ENCODE peak calls at places on chromosomes 3 and 15, in ten cellular contexts. E is HCT116, G is IMR-90, H is ovary, Z is uterus, S is upper lobe of left lung, P is A549, I is right lobe of liver, M is heart left ventricle, L is breast epithelium. K is an unnamed sample.

GRCh38 chr3:87247086-87247781 is 20.1 kb downstream of the CHMP2B start:
- DNase-seq in E (no peak), G (no peak), H (no peak), Z (no peak), S (no peak), P (no peak), I (no peak), M (no peak), L (no peak), K (no peak)

GRCh38 chr3:63251499-63251898 is 26.6 kb upstream of the SYNPR start:
- DNase-seq in E (no peak), G (no peak), H (no peak), Z (no peak), S (no peak), P (no peak), I (no peak), M (no peak), L (no peak), K (no peak)

GRCh38 chr3:197942956-197943556 is 6.9 kb upstream of the RPL35A start:
- DNase-seq in E (peak), G (peak), H (no peak), Z (no peak), S (no peak), P (no peak), I (no peak), M (no peak), L (no peak), K (no peak)

GRCh38 chr3:134601539-134602439 is 49.0 kb downstream of the KY start:
- DNase-seq in E (no peak), G (peak), H (peak), Z (no peak), S (no peak), P (no peak), I (no peak), M (no peak), L (no peak), K (no peak)

GRCh38 chr3:5087209-5087608 is 34.9 kb upstream of the ARL8B start:
- DNase-seq in E (no peak), G (no peak), H (no peak), Z (no peak), S (no peak), P (no peak), I (no peak), M (no peak), L (no peak), K (no peak)

GRCh38 chr3:71541313-71541712 is 42.2 kb downstream of the FOXP1 start:
- DNase-seq in E (no peak), G (peak), H (no peak), Z (no peak), S (no peak), P (no peak), I (no peak), M (no peak), L (no peak), K (no peak)

GRCh38 chr3:111668912-111669488 is 73.9 kb upstream of the ZBED2 start:
- DNase-seq in E (peak), G (peak), H (no peak), Z (no peak), S (no peak), P (peak), I (no peak), M (no peak), L (no peak), K (no peak)

GRCh38 chr3:114333180-114333922 is 39.5 kb downstream of the TIGIT start:
- DNase-seq in E (no peak), G (no peak), H (no peak), Z (no peak), S (no peak), P (no peak), I (no peak), M (no peak), L (no peak), K (no peak)

GRCh38 chr15:85520650-85521049 is 140.2 kb downstream of the AKAP13 start:
- DNase-seq in E (no peak), G (no peak), H (no peak), Z (no peak), S (no peak), P (no peak), I (no peak), M (no peak), L (no peak), K (no peak)

GRCh38 chr15:42736178-42736792 is 643 bp downstream of the CDAN1 start:
- DNase-seq in E (no peak), G (no peak), H (peak), Z (no peak), S (no peak), P (peak), I (peak), M (no peak), L (no peak), K (no peak)

GRCh38 chr3:152054315-152054714 is 180.9 kb downstream of the SUCNR1 start:
- DNase-seq in E (no peak), G (no peak), H (no peak), Z (no peak), S (no peak), P (no peak), I (no peak), M (no peak), L (no peak), K (no peak)

GRCh38 chr3:53730565-53730964 is 115.7 kb downstream of the CHDH start:
- DNase-seq in E (no peak), G (no peak), H (peak), Z (peak), S (no peak), P (no peak), I (no peak), M (peak), L (no peak), K (no peak)

GRCh38 chr3:169812124-169812843 is 386 bp upstream of the LRRIQ4 start:
- DNase-seq in E (no peak), G (peak), H (peak), Z (peak), S (peak), P (no peak), I (peak), M (peak), L (peak), K (peak)

GRCh38 chr3:191531434-191531833 is 70.5 kb downstream of the PYDC2 start:
- DNase-seq in E (no peak), G (no peak), H (no peak), Z (no peak), S (no peak), P (no peak), I (no peak), M (no peak), L (no peak), K (no peak)

GRCh38 chr15:31013863-31014607 is 22.6 kb upstream of the MTMR10 start:
- DNase-seq in E (no peak), G (no peak), H (no peak), Z (no peak), S (no peak), P (no peak), I (no peak), M (no peak), L (no peak), K (no peak)

GRCh38 chr3:160162440-160162839 is 62.8 kb upstream of the C3orf80 start:
- DNase-seq in E (no peak), G (no peak), H (no peak), Z (no peak), S (no peak), P (no peak), I (no peak), M (no peak), L (no peak), K (no peak)

GRCh38 chr3:184937611-184938010 is 125.6 kb downstream of the VPS8 start:
- DNase-seq in E (no peak), G (no peak), H (no peak), Z (no peak), S (no peak), P (no peak), I (no peak), M (no peak), L (no peak), K (no peak)

GRCh38 chr15:74789171-74789627 is 7.3 kb downstream of the CSK start:
- DNase-seq in E (no peak), G (no peak), H (no peak), Z (no peak), S (peak), P (no peak), I (peak), M (no peak), L (no peak), K (peak)

GRCh38 chr15:59819047-59819446 is 129.9 kb upstream of the BNIP2 start:
- DNase-seq in E (no peak), G (no peak), H (no peak), Z (no peak), S (no peak), P (no peak), I (no peak), M (no peak), L (no peak), K (no peak)

GRCh38 chr15:87672309-87672897 is 584.1 kb downstream of the NTRK3 start:
- DNase-seq in E (no peak), G (peak), H (no peak), Z (peak), S (no peak), P (peak), I (no peak), M (no peak), L (no peak), K (peak)

GRCh38 chr15:67100808-67101581 is 35.6 kb downstream of the SMAD3 start:
- DNase-seq in E (no peak), G (no peak), H (no peak), Z (no peak), S (no peak), P (no peak), I (no peak), M (no peak), L (no peak), K (no peak)

GRCh38 chr15:85543741-85544155 is 163.3 kb downstream of the AKAP13 start:
- DNase-seq in E (no peak), G (no peak), H (peak), Z (peak), S (peak), P (no peak), I (peak), M (peak), L (peak), K (peak)

GRCh38 chr3:133254716-133255115 is 145.1 kb upstream of the BFSP2 start:
- DNase-seq in E (no peak), G (no peak), H (no peak), Z (no peak), S (no peak), P (no peak), I (no peak), M (no peak), L (no peak), K (no peak)

GRCh38 chr3:184593201-184593922 is 31.8 kb downstream of the EPHB3 start:
- DNase-seq in E (no peak), G (peak), H (peak), Z (peak), S (no peak), P (no peak), I (no peak), M (no peak), L (no peak), K (no peak)

GRCh38 chr3:129690406-129690805 is 83.9 kb upstream of the PLXND1 start:
- DNase-seq in E (peak), G (peak), H (no peak), Z (peak), S (peak), P (peak), I (no peak), M (no peak), L (no peak), K (peak)

GRCh38 chr3:178195824-178196223 is 340.4 kb upstream of the KCNMB2 start:
- DNase-seq in E (no peak), G (peak), H (no peak), Z (no peak), S (no peak), P (no peak), I (no peak), M (no peak), L (no peak), K (no peak)

GRCh38 chr3:78978037-78978436 is 789.8 kb downstream of the ROBO1 start:
- DNase-seq in E (no peak), G (peak), H (no peak), Z (no peak), S (no peak), P (peak), I (no peak), M (no peak), L (no peak), K (no peak)

GRCh38 chr3:5428607-5429516 is 241.4 kb downstream of the EDEM1 start:
- DNase-seq in E (no peak), G (no peak), H (no peak), Z (peak), S (no peak), P (no peak), I (no peak), M (no peak), L (no peak), K (no peak)

DNA sequence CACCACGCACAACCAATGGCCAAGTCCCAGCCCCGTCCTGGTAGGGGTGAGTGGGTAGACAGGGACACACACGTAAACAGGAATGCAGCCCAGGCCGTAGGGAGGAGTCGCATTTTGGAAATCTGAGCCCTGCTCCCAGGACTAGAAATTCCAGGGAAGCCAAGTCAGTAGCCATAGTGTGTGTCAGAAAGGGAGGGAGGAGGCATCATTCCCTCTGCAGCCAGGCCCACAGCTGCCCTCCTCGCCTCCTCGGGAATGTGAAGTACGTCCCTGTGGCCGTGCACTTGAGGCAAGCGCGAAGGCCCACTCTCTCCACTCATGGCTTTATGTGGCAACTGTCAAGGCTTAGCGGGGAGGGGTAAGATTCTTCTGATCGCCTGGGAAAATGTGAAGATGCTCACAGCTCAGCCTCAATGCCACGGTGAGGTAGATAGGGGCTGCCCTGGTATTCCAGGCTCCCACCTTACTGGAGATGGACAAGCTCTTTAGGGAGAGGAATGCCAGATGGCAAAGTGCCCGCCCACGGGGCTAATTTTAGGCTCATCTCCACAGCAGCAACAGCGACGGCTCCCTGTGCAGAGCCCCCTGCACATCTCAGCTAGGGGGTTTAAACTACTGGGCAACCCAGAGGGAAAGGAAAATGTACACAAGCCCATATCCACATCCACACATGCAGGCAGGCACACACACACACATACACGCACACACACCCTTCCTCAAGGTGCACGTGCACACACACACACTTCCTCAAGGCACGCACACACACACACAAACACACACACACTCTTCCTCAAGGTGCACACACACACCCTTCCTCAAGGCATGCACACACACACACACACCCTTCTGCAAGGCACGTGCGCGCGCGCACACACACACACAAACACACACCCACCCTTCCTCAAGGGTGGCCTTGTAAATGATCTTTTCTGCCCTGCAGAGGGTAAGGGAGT is 65.5 kb downstream of the ADCY5 start:
- DNase-seq in E (no peak), G (peak), H (no peak), Z (peak), S (no peak), P (no peak), I (no peak), M (peak), L (no peak), K (peak)
- H3K27ac ChIP-seq in E (no peak), G (no peak), H (no peak), Z (peak), S (no peak), P (no peak), I (no peak), M (peak), L (no peak), K (peak)

GRCh38 chr3:150147776-150148175 is 177.1 kb upstream of the PFN2 start:
- DNase-seq in E (no peak), G (peak), H (no peak), Z (no peak), S (no peak), P (no peak), I (no peak), M (no peak), L (no peak), K (no peak)
- TF ChIP-seq POLR2A in E (no peak), G (peak), H (no peak), Z (no peak), S (no peak), P (no peak), I (no peak), M (no peak), L (no peak), K (no peak)

GRCh38 chr15:71789616-71790015 is 20.7 kb upstream of the NR2E3 start:
- DNase-seq in E (no peak), G (no peak), H (no peak), Z (no peak), S (no peak), P (no peak), I (no peak), M (no peak), L (no peak), K (no peak)
- H3K4me3 ChIP-seq in E (no peak), G (no peak), H (no peak), Z (no peak), S (no peak), P (no peak), I (no peak), M (no peak), L (no peak), K (no peak)

DNA sequence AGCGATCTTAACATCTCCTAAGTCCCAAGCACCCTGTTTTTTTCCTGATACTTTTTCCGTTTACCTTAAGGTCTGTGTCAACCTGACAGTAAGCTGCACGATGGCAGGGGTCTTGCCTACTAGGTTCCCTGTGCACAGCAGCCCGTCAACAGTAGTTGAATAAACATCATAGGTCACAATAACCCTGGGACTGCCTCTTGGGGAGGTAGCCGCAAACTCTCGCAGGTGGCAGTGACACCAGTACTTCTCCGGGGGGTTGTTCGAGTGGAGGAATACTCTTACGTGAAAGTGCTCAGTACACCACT is 365 bp upstream of the PDCD6IP start:
- DNase-seq in E (no peak), G (no peak), H (no peak), Z (no peak), S (no peak), P (no peak), I (no peak), M (no peak), L (no peak), K (no peak)
- H3K27ac ChIP-seq in E (peak), G (peak), H (peak), Z (peak), S (peak), P (peak), I (peak), M (peak), L (peak), K (peak)

GRCh38 chr3:14538451-14539088 is 1.6 kb downstream of the GRIP2 start:
- DNase-seq in E (no peak), G (no peak), H (no peak), Z (no peak), S (no peak), P (no peak), I (no peak), M (peak), L (no peak), K (no peak)

GRCh38 chr3:14536837-14537589 is 3.1 kb downstream of the GRIP2 start:
- DNase-seq in E (no peak), G (no peak), H (no peak), Z (no peak), S (no peak), P (no peak), I (no peak), M (peak), L (no peak), K (no peak)

GRCh38 chr3:14539384-14540208 is 546 bp downstream of the GRIP2 start:
- DNase-seq in E (no peak), G (no peak), H (no peak), Z (no peak), S (no peak), P (no peak), I (no peak), M (peak), L (no peak), K (no peak)

GRCh38 chr3:14536055-14536815 is 3.9 kb downstream of the GRIP2 start:
- DNase-seq in E (no peak), G (no peak), H (no peak), Z (no peak), S (no peak), P (no peak), I (no peak), M (peak), L (no peak), K (no peak)

DNA sequence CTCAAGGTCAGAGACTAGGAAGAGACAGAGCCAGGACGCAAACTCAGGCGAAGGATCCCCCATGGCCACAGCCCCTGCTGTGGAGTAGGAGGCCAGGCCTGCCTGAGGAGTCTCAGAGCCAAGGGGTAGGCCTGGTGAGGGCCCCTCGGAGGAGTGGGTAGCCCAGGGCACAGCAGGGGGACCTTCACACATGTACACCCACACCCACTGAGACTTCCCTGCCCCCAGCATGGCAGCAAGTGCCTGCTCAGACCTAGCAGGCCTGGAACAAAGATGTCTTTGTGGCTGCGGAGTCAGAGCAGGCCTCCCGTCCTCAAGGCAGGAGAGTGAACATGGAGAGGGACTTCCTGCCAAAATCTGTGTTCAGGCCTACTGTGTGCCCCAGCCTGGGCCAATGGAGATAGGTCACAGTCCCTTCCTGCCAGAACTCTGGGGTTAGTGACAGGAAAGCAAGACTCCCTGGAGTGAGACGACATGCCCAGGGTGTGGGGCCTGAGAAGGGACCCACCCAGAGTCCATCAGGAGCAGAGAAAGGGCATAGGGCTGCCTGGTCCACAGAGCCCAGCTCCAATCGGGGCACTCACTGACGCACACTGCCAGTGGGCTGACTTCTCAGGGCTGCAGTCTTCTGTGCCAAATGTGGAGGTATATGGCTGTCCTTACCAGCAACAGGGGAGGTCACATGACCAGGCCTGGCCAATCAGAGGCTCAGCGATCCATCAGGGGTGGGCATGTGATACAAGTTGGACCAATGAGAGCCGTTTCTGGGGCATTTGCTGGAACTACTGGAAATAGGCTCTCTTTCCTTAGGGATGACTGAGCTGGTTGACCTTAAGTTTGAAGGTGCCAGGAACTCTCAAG is 2.3 kb downstream of the GRIP2 start:
- DNase-seq in E (peak), G (no peak), H (no peak), Z (no peak), S (no peak), P (peak), I (no peak), M (peak), L (no peak), K (no peak)
- TF ChIP-seq POLR2A in E (no peak), G (no peak), H (no peak), Z (no peak), S (no peak), P (no peak), I (no peak), M (no peak), L (no peak), K (no peak)

DNA sequence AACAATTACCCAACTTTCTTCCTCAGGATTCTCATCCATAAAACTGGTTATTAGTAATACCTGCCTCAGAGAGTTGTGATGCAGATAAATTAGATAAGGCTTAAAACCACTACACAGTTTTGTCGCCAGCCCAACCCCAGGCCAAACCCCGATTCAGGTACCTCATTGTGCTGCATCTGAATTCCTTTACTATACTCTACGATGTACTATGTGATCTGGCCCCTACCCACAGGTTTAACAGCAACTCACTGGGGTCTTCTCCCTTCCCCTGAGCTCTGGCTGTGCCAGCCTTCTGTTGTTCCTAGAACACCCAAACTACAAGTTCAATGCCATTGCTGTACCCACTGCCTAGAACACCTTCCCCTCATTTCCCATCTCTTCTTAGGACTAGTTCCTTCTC is 64.6 kb downstream of the MYO5A start:
- DNase-seq in E (no peak), G (no peak), H (no peak), Z (no peak), S (no peak), P (no peak), I (no peak), M (no peak), L (no peak), K (no peak)
- H3K4me3 ChIP-seq in E (no peak), G (no peak), H (no peak), Z (no peak), S (no peak), P (no peak), I (no peak), M (no peak), L (no peak), K (no peak)